ENCODE peak calls at places on chromosome 22, in nine cellular contexts. One of them, this sample, is unnamed.

GRCh38 chr22:32852346-32853251 is 51.1 kb downstream of the TIMP3 start:
- DNase-seq in pancreas: no peak
- DNase-seq in tibial artery: peak
- DNase-seq in ovary: peak
- DNase-seq in mammary epithelial cell: no peak
- DNase-seq in left ventricle myocardium superior: peak
- DNase-seq in H54: no peak
- DNase-seq in stimulated activated CD8-positive, alpha-beta memory T cell treated with anti-CD3 and anti-CD28 coated beads, Interleukin-4, amount 100 ng/mL, for 24 hours: no peak
- DNase-seq in hypothalamus: no peak
- DNase-seq in this sample: no peak

GRCh38 chr22:24801906-24802504 is 4.0 kb upstream of the SGSM1 start:
- DNase-seq in pancreas: no peak
- DNase-seq in tibial artery: no peak
- DNase-seq in ovary: no peak
- DNase-seq in mammary epithelial cell: no peak
- DNase-seq in left ventricle myocardium superior: no peak
- DNase-seq in H54: no peak
- DNase-seq in stimulated activated CD8-positive, alpha-beta memory T cell treated with anti-CD3 and anti-CD28 coated beads, Interleukin-4, amount 100 ng/mL, for 24 hours: no peak
- DNase-seq in hypothalamus: no peak
- DNase-seq in this sample: no peak

GRCh38 chr22:31162015-31162765 is 2.2 kb downstream of the RNF185 start:
- DNase-seq in pancreas: no peak
- DNase-seq in tibial artery: no peak
- DNase-seq in ovary: no peak
- DNase-seq in mammary epithelial cell: no peak
- DNase-seq in left ventricle myocardium superior: no peak
- DNase-seq in H54: no peak
- DNase-seq in stimulated activated CD8-positive, alpha-beta memory T cell treated with anti-CD3 and anti-CD28 coated beads, Interleukin-4, amount 100 ng/mL, for 24 hours: no peak
- DNase-seq in hypothalamus: no peak
- DNase-seq in this sample: no peak

GRCh38 chr22:50423956-50424355 is 50.9 kb downstream of the SBF1 start:
- DNase-seq in pancreas: no peak
- DNase-seq in tibial artery: no peak
- DNase-seq in ovary: no peak
- DNase-seq in mammary epithelial cell: no peak
- DNase-seq in left ventricle myocardium superior: no peak
- DNase-seq in H54: no peak
- DNase-seq in stimulated activated CD8-positive, alpha-beta memory T cell treated with anti-CD3 and anti-CD28 coated beads, Interleukin-4, amount 100 ng/mL, for 24 hours: no peak
- DNase-seq in hypothalamus: no peak
- DNase-seq in this sample: peak

GRCh38 chr22:20034143-20034542 is 13.2 kb downstream of the TANGO2 start:
- DNase-seq in pancreas: no peak
- DNase-seq in tibial artery: no peak
- DNase-seq in ovary: no peak
- DNase-seq in mammary epithelial cell: no peak
- DNase-seq in left ventricle myocardium superior: no peak
- DNase-seq in H54: no peak
- DNase-seq in stimulated activated CD8-positive, alpha-beta memory T cell treated with anti-CD3 and anti-CD28 coated beads, Interleukin-4, amount 100 ng/mL, for 24 hours: no peak
- DNase-seq in hypothalamus: no peak
- DNase-seq in this sample: no peak

GRCh38 chr22:36873614-36874308 is 13.0 kb downstream of the NCF4 start:
- DNase-seq in pancreas: peak
- DNase-seq in tibial artery: no peak
- DNase-seq in ovary: no peak
- DNase-seq in mammary epithelial cell: peak
- DNase-seq in left ventricle myocardium superior: no peak
- DNase-seq in H54: peak
- DNase-seq in stimulated activated CD8-positive, alpha-beta memory T cell treated with anti-CD3 and anti-CD28 coated beads, Interleukin-4, amount 100 ng/mL, for 24 hours: peak
- DNase-seq in hypothalamus: no peak
- DNase-seq in this sample: peak

GRCh38 chr22:24011735-24012068 is 598 bp downstream of the CABIN1 start:
- DNase-seq in pancreas: peak
- DNase-seq in tibial artery: no peak
- DNase-seq in ovary: no peak
- DNase-seq in mammary epithelial cell: no peak
- DNase-seq in left ventricle myocardium superior: no peak
- DNase-seq in H54: no peak
- DNase-seq in stimulated activated CD8-positive, alpha-beta memory T cell treated with anti-CD3 and anti-CD28 coated beads, Interleukin-4, amount 100 ng/mL, for 24 hours: no peak
- DNase-seq in hypothalamus: no peak
- DNase-seq in this sample: no peak

GRCh38 chr22:30821863-30822215 is 127.2 kb downstream of the OSBP2 start:
- DNase-seq in pancreas: no peak
- DNase-seq in tibial artery: peak
- DNase-seq in ovary: no peak
- DNase-seq in mammary epithelial cell: no peak
- DNase-seq in left ventricle myocardium superior: no peak
- DNase-seq in H54: no peak
- DNase-seq in stimulated activated CD8-positive, alpha-beta memory T cell treated with anti-CD3 and anti-CD28 coated beads, Interleukin-4, amount 100 ng/mL, for 24 hours: no peak
- DNase-seq in hypothalamus: no peak
- DNase-seq in this sample: no peak

GRCh38 chr22:20456064-20456721 is 18.6 kb upstream of the SCARF2 start:
- DNase-seq in pancreas: no peak
- DNase-seq in tibial artery: peak
- DNase-seq in ovary: peak
- DNase-seq in mammary epithelial cell: peak
- DNase-seq in left ventricle myocardium superior: peak
- DNase-seq in H54: peak
- DNase-seq in stimulated activated CD8-positive, alpha-beta memory T cell treated with anti-CD3 and anti-CD28 coated beads, Interleukin-4, amount 100 ng/mL, for 24 hours: peak
- DNase-seq in hypothalamus: peak
- DNase-seq in this sample: peak

GRCh38 chr22:23179381-23180294 is 671 bp upstream of the BCR start:
- DNase-seq in pancreas: peak
- DNase-seq in tibial artery: peak
- DNase-seq in ovary: peak
- DNase-seq in mammary epithelial cell: peak
- DNase-seq in left ventricle myocardium superior: peak
- DNase-seq in H54: no peak
- DNase-seq in stimulated activated CD8-positive, alpha-beta memory T cell treated with anti-CD3 and anti-CD28 coated beads, Interleukin-4, amount 100 ng/mL, for 24 hours: no peak
- DNase-seq in hypothalamus: peak
- DNase-seq in this sample: peak

GRCh38 chr22:24208012-24208749 is 26.9 kb downstream of the SUSD2 start:
- DNase-seq in pancreas: no peak
- DNase-seq in tibial artery: peak
- DNase-seq in ovary: no peak
- DNase-seq in mammary epithelial cell: peak
- DNase-seq in left ventricle myocardium superior: peak
- DNase-seq in H54: peak
- DNase-seq in stimulated activated CD8-positive, alpha-beta memory T cell treated with anti-CD3 and anti-CD28 coated beads, Interleukin-4, amount 100 ng/mL, for 24 hours: no peak
- DNase-seq in hypothalamus: no peak
- DNase-seq in this sample: no peak

GRCh38 chr22:30743257-30744020 is 48.8 kb downstream of the OSBP2 start:
- DNase-seq in pancreas: no peak
- DNase-seq in tibial artery: no peak
- DNase-seq in ovary: no peak
- DNase-seq in mammary epithelial cell: no peak
- DNase-seq in left ventricle myocardium superior: no peak
- DNase-seq in H54: no peak
- DNase-seq in stimulated activated CD8-positive, alpha-beta memory T cell treated with anti-CD3 and anti-CD28 coated beads, Interleukin-4, amount 100 ng/mL, for 24 hours: no peak
- DNase-seq in hypothalamus: no peak
- DNase-seq in this sample: no peak

GRCh38 chr22:24997023-24997422 is 44.5 kb downstream of the KIAA1671 start:
- DNase-seq in pancreas: no peak
- DNase-seq in tibial artery: no peak
- DNase-seq in ovary: no peak
- DNase-seq in mammary epithelial cell: no peak
- DNase-seq in left ventricle myocardium superior: no peak
- DNase-seq in H54: no peak
- DNase-seq in stimulated activated CD8-positive, alpha-beta memory T cell treated with anti-CD3 and anti-CD28 coated beads, Interleukin-4, amount 100 ng/mL, for 24 hours: no peak
- DNase-seq in hypothalamus: no peak
- DNase-seq in this sample: no peak

GRCh38 chr22:35045451-35045850 is 20.5 kb upstream of the ISX start:
- DNase-seq in pancreas: no peak
- DNase-seq in tibial artery: no peak
- DNase-seq in ovary: no peak
- DNase-seq in mammary epithelial cell: no peak
- DNase-seq in left ventricle myocardium superior: no peak
- DNase-seq in H54: no peak
- DNase-seq in stimulated activated CD8-positive, alpha-beta memory T cell treated with anti-CD3 and anti-CD28 coated beads, Interleukin-4, amount 100 ng/mL, for 24 hours: no peak
- DNase-seq in hypothalamus: no peak
- DNase-seq in this sample: no peak

GRCh38 chr22:37501610-37502341 is 15.6 kb upstream of the MFNG start:
- DNase-seq in pancreas: peak
- DNase-seq in tibial artery: peak
- DNase-seq in ovary: peak
- DNase-seq in mammary epithelial cell: peak
- DNase-seq in left ventricle myocardium superior: peak
- DNase-seq in H54: no peak
- DNase-seq in stimulated activated CD8-positive, alpha-beta memory T cell treated with anti-CD3 and anti-CD28 coated beads, Interleukin-4, amount 100 ng/mL, for 24 hours: no peak
- DNase-seq in hypothalamus: no peak
- DNase-seq in this sample: no peak

GRCh38 chr22:21985214-21985613 is 2.6 kb upstream of the TOP3B start:
- DNase-seq in pancreas: no peak
- DNase-seq in tibial artery: no peak
- DNase-seq in ovary: no peak
- DNase-seq in mammary epithelial cell: no peak
- DNase-seq in left ventricle myocardium superior: no peak
- DNase-seq in H54: no peak
- DNase-seq in stimulated activated CD8-positive, alpha-beta memory T cell treated with anti-CD3 and anti-CD28 coated beads, Interleukin-4, amount 100 ng/mL, for 24 hours: no peak
- DNase-seq in hypothalamus: no peak
- DNase-seq in this sample: no peak

GRCh38 chr22:26401726-26402125 is 27.3 kb upstream of the ASPHD2 start:
- DNase-seq in pancreas: no peak
- DNase-seq in tibial artery: no peak
- DNase-seq in ovary: no peak
- DNase-seq in mammary epithelial cell: no peak
- DNase-seq in left ventricle myocardium superior: no peak
- DNase-seq in H54: no peak
- DNase-seq in stimulated activated CD8-positive, alpha-beta memory T cell treated with anti-CD3 and anti-CD28 coated beads, Interleukin-4, amount 100 ng/mL, for 24 hours: no peak
- DNase-seq in hypothalamus: no peak
- DNase-seq in this sample: no peak

GRCh38 chr22:24445481-24446290 is 18.3 kb downstream of the ADORA2A start:
- DNase-seq in pancreas: no peak
- DNase-seq in tibial artery: peak
- DNase-seq in ovary: no peak
- DNase-seq in mammary epithelial cell: no peak
- DNase-seq in left ventricle myocardium superior: no peak
- DNase-seq in H54: no peak
- DNase-seq in stimulated activated CD8-positive, alpha-beta memory T cell treated with anti-CD3 and anti-CD28 coated beads, Interleukin-4, amount 100 ng/mL, for 24 hours: no peak
- DNase-seq in hypothalamus: no peak
- DNase-seq in this sample: no peak

GRCh38 chr22:41525450-41526225 is 18.6 kb downstream of the POLR3H start:
- DNase-seq in pancreas: no peak
- DNase-seq in tibial artery: no peak
- DNase-seq in ovary: no peak
- DNase-seq in mammary epithelial cell: no peak
- DNase-seq in left ventricle myocardium superior: no peak
- DNase-seq in H54: no peak
- DNase-seq in stimulated activated CD8-positive, alpha-beta memory T cell treated with anti-CD3 and anti-CD28 coated beads, Interleukin-4, amount 100 ng/mL, for 24 hours: no peak
- DNase-seq in hypothalamus: no peak
- DNase-seq in this sample: no peak

GRCh38 chr22:38700271-38700788 is 413 bp downstream of the JOSD1 start:
- DNase-seq in pancreas: no peak
- DNase-seq in tibial artery: peak
- DNase-seq in ovary: peak
- DNase-seq in mammary epithelial cell: peak
- DNase-seq in left ventricle myocardium superior: peak
- DNase-seq in H54: no peak
- DNase-seq in stimulated activated CD8-positive, alpha-beta memory T cell treated with anti-CD3 and anti-CD28 coated beads, Interleukin-4, amount 100 ng/mL, for 24 hours: no peak
- DNase-seq in hypothalamus: no peak
- DNase-seq in this sample: peak

GRCh38 chr22:21827628-21828267 is 39.7 kb downstream of the MAPK1 start:
- DNase-seq in pancreas: no peak
- DNase-seq in tibial artery: no peak
- DNase-seq in ovary: no peak
- DNase-seq in mammary epithelial cell: no peak
- DNase-seq in left ventricle myocardium superior: no peak
- DNase-seq in H54: no peak
- DNase-seq in stimulated activated CD8-positive, alpha-beta memory T cell treated with anti-CD3 and anti-CD28 coated beads, Interleukin-4, amount 100 ng/mL, for 24 hours: no peak
- DNase-seq in hypothalamus: no peak
- DNase-seq in this sample: no peak

GRCh38 chr22:43228330-43228729 is 41.4 kb upstream of the TTLL12 start:
- DNase-seq in pancreas: no peak
- DNase-seq in tibial artery: no peak
- DNase-seq in ovary: no peak
- DNase-seq in mammary epithelial cell: no peak
- DNase-seq in left ventricle myocardium superior: peak
- DNase-seq in H54: peak
- DNase-seq in stimulated activated CD8-positive, alpha-beta memory T cell treated with anti-CD3 and anti-CD28 coated beads, Interleukin-4, amount 100 ng/mL, for 24 hours: no peak
- DNase-seq in hypothalamus: no peak
- DNase-seq in this sample: no peak

GRCh38 chr22:41589260-41589600 is 410 bp downstream of the PMM1 start:
- DNase-seq in pancreas: peak
- DNase-seq in tibial artery: no peak
- DNase-seq in ovary: peak
- DNase-seq in mammary epithelial cell: peak
- DNase-seq in left ventricle myocardium superior: no peak
- DNase-seq in H54: no peak
- DNase-seq in stimulated activated CD8-positive, alpha-beta memory T cell treated with anti-CD3 and anti-CD28 coated beads, Interleukin-4, amount 100 ng/mL, for 24 hours: no peak
- DNase-seq in hypothalamus: no peak
- DNase-seq in this sample: no peak

GRCh38 chr22:26826431-26826935 is 169.1 kb downstream of the MIAT start:
- DNase-seq in pancreas: no peak
- DNase-seq in tibial artery: no peak
- DNase-seq in ovary: no peak
- DNase-seq in mammary epithelial cell: no peak
- DNase-seq in left ventricle myocardium superior: no peak
- DNase-seq in H54: no peak
- DNase-seq in stimulated activated CD8-positive, alpha-beta memory T cell treated with anti-CD3 and anti-CD28 coated beads, Interleukin-4, amount 100 ng/mL, for 24 hours: no peak
- DNase-seq in hypothalamus: no peak
- DNase-seq in this sample: no peak

GRCh38 chr22:29139965-29140782 is 65.5 kb upstream of the EMID1 start:
- DNase-seq in pancreas: no peak
- DNase-seq in tibial artery: no peak
- DNase-seq in ovary: no peak
- DNase-seq in mammary epithelial cell: no peak
- DNase-seq in left ventricle myocardium superior: no peak
- DNase-seq in H54: no peak
- DNase-seq in stimulated activated CD8-positive, alpha-beta memory T cell treated with anti-CD3 and anti-CD28 coated beads, Interleukin-4, amount 100 ng/mL, for 24 hours: no peak
- DNase-seq in hypothalamus: no peak
- DNase-seq in this sample: no peak

GRCh38 chr22:37269930-37270678 is 12.2 kb upstream of the CYTH4 start:
- DNase-seq in pancreas: no peak
- DNase-seq in tibial artery: no peak
- DNase-seq in ovary: no peak
- DNase-seq in mammary epithelial cell: no peak
- DNase-seq in left ventricle myocardium superior: peak
- DNase-seq in H54: no peak
- DNase-seq in stimulated activated CD8-positive, alpha-beta memory T cell treated with anti-CD3 and anti-CD28 coated beads, Interleukin-4, amount 100 ng/mL, for 24 hours: no peak
- DNase-seq in hypothalamus: no peak
- DNase-seq in this sample: peak

GRCh38 chr22:49882519-49883293 is 29.1 kb downstream of the ZBED4 start:
- DNase-seq in pancreas: no peak
- DNase-seq in tibial artery: no peak
- DNase-seq in ovary: no peak
- DNase-seq in mammary epithelial cell: no peak
- DNase-seq in left ventricle myocardium superior: no peak
- DNase-seq in H54: no peak
- DNase-seq in stimulated activated CD8-positive, alpha-beta memory T cell treated with anti-CD3 and anti-CD28 coated beads, Interleukin-4, amount 100 ng/mL, for 24 hours: no peak
- DNase-seq in hypothalamus: no peak
- DNase-seq in this sample: no peak

GRCh38 chr22:33842421-33843094 is 77.7 kb downstream of the LARGE1 start:
- DNase-seq in pancreas: no peak
- DNase-seq in tibial artery: no peak
- DNase-seq in ovary: no peak
- DNase-seq in mammary epithelial cell: no peak
- DNase-seq in left ventricle myocardium superior: no peak
- DNase-seq in H54: no peak
- DNase-seq in stimulated activated CD8-positive, alpha-beta memory T cell treated with anti-CD3 and anti-CD28 coated beads, Interleukin-4, amount 100 ng/mL, for 24 hours: no peak
- DNase-seq in hypothalamus: no peak
- DNase-seq in this sample: no peak

GRCh38 chr22:29470159-29470855 is 9.7 kb upstream of the NEFH start:
- DNase-seq in pancreas: no peak
- DNase-seq in tibial artery: no peak
- DNase-seq in ovary: no peak
- DNase-seq in mammary epithelial cell: peak
- DNase-seq in left ventricle myocardium superior: peak
- DNase-seq in H54: peak
- DNase-seq in stimulated activated CD8-positive, alpha-beta memory T cell treated with anti-CD3 and anti-CD28 coated beads, Interleukin-4, amount 100 ng/mL, for 24 hours: peak
- DNase-seq in hypothalamus: peak
- DNase-seq in this sample: peak

GRCh38 chr22:26835929-26836528 is 178.6 kb downstream of the MIAT start:
- DNase-seq in pancreas: peak
- DNase-seq in tibial artery: no peak
- DNase-seq in ovary: peak
- DNase-seq in mammary epithelial cell: peak
- DNase-seq in left ventricle myocardium superior: no peak
- DNase-seq in H54: peak
- DNase-seq in stimulated activated CD8-positive, alpha-beta memory T cell treated with anti-CD3 and anti-CD28 coated beads, Interleukin-4, amount 100 ng/mL, for 24 hours: peak
- DNase-seq in hypothalamus: no peak
- DNase-seq in this sample: no peak

GRCh38 chr22:38788016-38788415 is 5.9 kb downstream of the DNAL4 start:
- DNase-seq in pancreas: no peak
- DNase-seq in tibial artery: no peak
- DNase-seq in ovary: peak
- DNase-seq in mammary epithelial cell: no peak
- DNase-seq in left ventricle myocardium superior: no peak
- DNase-seq in H54: no peak
- DNase-seq in stimulated activated CD8-positive, alpha-beta memory T cell treated with anti-CD3 and anti-CD28 coated beads, Interleukin-4, amount 100 ng/mL, for 24 hours: no peak
- DNase-seq in hypothalamus: no peak
- DNase-seq in this sample: no peak